ENCODE peak calls at places on chromosomes 7 and 10, in four cellular contexts. Y, O, K and N are unnamed samples.

GRCh38 chr10:3509355-3509754 is 275.7 kb downstream of the KLF6 start:
- DNase-seq in Y (no peak), O (no peak), K (no peak), N (no peak)

GRCh38 chr7:26153246-26153822 is 1.3 kb downstream of the NFE2L3 start:
- DNase-seq in Y (peak), O (no peak), K (peak), N (no peak)

GRCh38 chr7:112204072-112204775 is 2.0 kb downstream of the DOCK4 start:
- DNase-seq in Y (no peak), O (no peak), K (no peak), N (no peak)

GRCh38 chr7:32079530-32079929 is 9.3 kb upstream of the PDE1C start:
- DNase-seq in Y (no peak), O (no peak), K (no peak), N (no peak)

GRCh38 chr7:103695496-103695895 is 249.5 kb upstream of the SLC26A5 start:
- DNase-seq in Y (no peak), O (no peak), K (no peak), N (no peak)

GRCh38 chr7:35799846-35800717 is 775 bp upstream of the SEPTIN7 start:
- DNase-seq in Y (peak), O (peak), K (peak), N (peak)

GRCh38 chr7:157892751-157893150 is 555.9 kb downstream of the DNAJB6 start:
- DNase-seq in Y (no peak), O (no peak), K (no peak), N (no peak)

GRCh38 chr7:139889186-139889871 is 60.3 kb downstream of the TBXAS1 start:
- DNase-seq in Y (no peak), O (peak), K (no peak), N (no peak)

GRCh38 chr7:44200699-44201461 is at the start of gene YKT6:
- DNase-seq in Y (peak), O (peak), K (peak), N (peak)

GRCh38 chr10:28043941-28044340 is 45.1 kb upstream of the ODAD2 start:
- DNase-seq in Y (no peak), O (no peak), K (no peak), N (no peak)

GRCh38 chr7:129469930-129470329 is 32.4 kb upstream of the SMKR1 start:
- DNase-seq in Y (no peak), O (no peak), K (no peak), N (no peak)

GRCh38 chr10:70664702-70665195 is 7.6 kb upstream of the ADAMTS14 start:
- DNase-seq in Y (peak), O (peak), K (peak), N (peak)

GRCh38 chr7:140478361-140479061 is 794 bp downstream of the MKRN1 start:
- DNase-seq in Y (peak), O (peak), K (peak), N (peak)

GRCh38 chr10:73768881-73769280 is 13.0 kb upstream of the CHCHD1 start:
- DNase-seq in Y (no peak), O (no peak), K (peak), N (no peak)

GRCh38 chr10:84743483-84743882 is 415.1 kb downstream of the CCSER2 start:
- DNase-seq in Y (no peak), O (no peak), K (peak), N (no peak)

GRCh38 chr7:158097106-158097505 is 490.5 kb downstream of the PTPRN2 start:
- DNase-seq in Y (no peak), O (no peak), K (no peak), N (no peak)

GRCh38 chr7:81761821-81762220 is 8.0 kb downstream of the HGF start:
- DNase-seq in Y (no peak), O (no peak), K (no peak), N (no peak)

GRCh38 chr10:120477006-120477722 is 20.1 kb downstream of the PLPP4 start:
- DNase-seq in Y (no peak), O (peak), K (no peak), N (no peak)

GRCh38 chr7:128190051-128190640 is 50.9 kb upstream of the LEP start:
- DNase-seq in Y (no peak), O (no peak), K (no peak), N (no peak)

GRCh38 chr7:142612264-142612881 is 136.9 kb upstream of the PRSS1 start:
- DNase-seq in Y (no peak), O (peak), K (no peak), N (peak)

GRCh38 chr7:12221414-12221813 is 10.3 kb downstream of the TMEM106B start:
- DNase-seq in Y (no peak), O (no peak), K (no peak), N (no peak)

GRCh38 chr7:24063721-24064120 is 220.3 kb upstream of the NPY start:
- DNase-seq in Y (no peak), O (no peak), K (no peak), N (no peak)

GRCh38 chr10:45373783-45374450 is at the start of gene ALOX5:
- DNase-seq in Y (peak), O (no peak), K (peak), N (no peak)

GRCh38 chr10:76899490-76899889 is 738.1 kb downstream of the KCNMA1 start:
- DNase-seq in Y (no peak), O (peak), K (no peak), N (no peak)

GRCh38 chr10:128011059-128011979 is 104.4 kb downstream of the PTPRE start:
- DNase-seq in Y (no peak), O (peak), K (peak), N (peak)
- H2AFZ ChIP-seq in Y (no peak), O (no peak), K (no peak), N (peak)

DNA sequence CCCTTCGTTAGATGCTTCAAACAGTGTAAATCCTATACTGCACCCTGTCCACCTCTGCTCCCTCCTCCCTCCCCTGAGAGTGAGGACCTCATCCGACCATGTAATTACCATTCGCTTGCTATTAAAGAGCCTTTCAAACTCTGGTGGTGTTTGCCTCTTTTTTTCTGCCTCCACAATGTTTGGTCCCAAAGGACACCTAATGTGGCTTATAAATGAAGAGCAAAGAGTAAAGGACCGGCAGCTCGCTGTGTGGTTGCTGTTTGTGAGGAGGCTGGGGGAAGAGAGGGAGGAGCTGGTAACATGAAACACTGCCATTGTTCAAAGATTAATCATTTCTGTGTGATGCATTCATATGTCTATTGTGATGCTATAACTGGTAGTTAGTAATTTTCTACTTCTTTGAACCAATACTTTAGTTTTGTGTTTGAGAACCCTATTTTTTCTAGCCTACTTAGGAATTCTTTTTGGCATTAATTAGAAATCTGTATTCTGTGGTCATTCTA is 27.9 kb downstream of the MTURN start:
- DNase-seq in Y (peak), O (peak), K (no peak), N (no peak)
- H3K4me3 ChIP-seq in Y (no peak), O (no peak), K (no peak), N (no peak)

GRCh38 chr10:110802551-110803238 is 69.0 kb upstream of the PDCD4 start:
- DNase-seq in Y (no peak), O (peak), K (peak), N (peak)

GRCh38 chr10:110803239-110803593 is 68.5 kb upstream of the PDCD4 start:
- DNase-seq in Y (no peak), O (peak), K (peak), N (no peak)

GRCh38 chr10:110806335-110806734 is 65.4 kb upstream of the PDCD4 start:
- DNase-seq in Y (no peak), O (no peak), K (no peak), N (no peak)

GRCh38 chr10:110803830-110804338 is 67.8 kb upstream of the PDCD4 start:
- DNase-seq in Y (no peak), O (peak), K (peak), N (peak)

DNA sequence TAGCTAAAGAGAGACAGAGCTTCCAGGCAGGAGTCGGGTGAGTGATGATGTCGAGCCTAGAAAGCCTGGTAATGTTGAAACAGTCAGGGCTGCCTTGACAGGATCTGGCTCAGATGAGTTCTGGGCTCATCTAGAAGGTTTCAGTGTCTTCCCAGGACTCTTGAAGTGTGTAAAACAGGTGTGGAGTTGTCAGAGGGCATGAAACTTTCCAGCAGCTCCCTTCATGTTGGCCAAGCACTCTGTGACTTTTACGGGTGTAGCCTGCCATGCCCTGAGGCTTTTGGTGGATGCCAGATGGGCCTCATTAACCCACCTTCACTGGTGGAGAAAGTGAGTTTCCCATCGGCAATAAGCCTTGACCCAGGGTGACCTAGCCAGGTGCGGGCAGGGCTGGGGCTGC is 66.4 kb upstream of the PDCD4 start:
- DNase-seq in Y (no peak), O (no peak), K (no peak), N (no peak)
- H2AFZ ChIP-seq in Y (no peak), O (no peak), K (no peak), N (no peak)

GRCh38 chr7:43199761-43200160 is 87.3 kb downstream of the HECW1 start:
- DNase-seq in Y (no peak), O (peak), K (no peak), N (no peak)
- H3K4me3 ChIP-seq in Y (no peak), O (no peak), K (no peak), N (no peak)

DNA sequence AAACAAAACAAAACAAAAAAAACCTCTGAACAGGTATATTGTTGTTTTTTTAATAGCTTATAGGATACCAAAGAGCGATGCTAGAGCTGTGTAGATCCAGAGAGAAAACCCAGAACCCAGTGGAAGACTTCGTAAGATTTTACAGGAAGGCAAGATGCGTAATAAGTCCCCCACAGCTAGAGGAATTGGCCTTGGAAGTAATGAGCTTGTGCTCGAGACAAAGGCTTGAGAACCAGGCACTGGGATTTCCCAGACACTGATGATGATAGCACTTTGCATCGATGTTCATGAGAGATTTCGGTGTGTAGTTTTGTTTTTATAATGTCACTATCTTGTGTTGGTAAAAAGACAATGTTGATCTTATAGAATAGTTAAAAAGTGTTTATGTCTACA is 821.5 kb upstream of the IGFBP3 start:
- DNase-seq in Y (no peak), O (no peak), K (no peak), N (no peak)
- H2AFZ ChIP-seq in Y (no peak), O (no peak), K (no peak), N (no peak)